ENCODE peak calls at places on chromosomes 3 and 15, in four cellular contexts. Y, M, Q and I are unnamed samples.

GRCh38 chr3:18652781-18653180 is 227.6 kb upstream of the SATB1 start:
- DNase-seq in Y (no peak), Q (no peak), M (no peak), I (no peak)

GRCh38 chr3:32419766-32420137 is 28.1 kb downstream of the CMTM7 start:
- DNase-seq in M (no peak), Y (no peak), Q (no peak), I (no peak)

GRCh38 chr3:13718000-13718399 is 161.9 kb downstream of the WNT7A start:
- DNase-seq in M (no peak), Q (no peak), Y (no peak), I (no peak)

GRCh38 chr3:71962561-71963240 is 177.8 kb upstream of the PROK2 start:
- DNase-seq in Y (no peak), M (no peak), Q (no peak), I (no peak)

GRCh38 chr3:150268426-150269321 is 139.4 kb upstream of the TSC22D2 start:
- DNase-seq in M (no peak), Q (peak; percentile 55), Y (no peak), I (peak; percentile 8)

GRCh38 chr15:75455424-75455981 is 4.0 kb upstream of the SIN3A start:
- DNase-seq in M (peak; percentile 91), Q (peak; percentile 69), Y (peak; percentile 24), I (peak; percentile 92)

GRCh38 chr3:194138098-194138474 is 2.1 kb downstream of the HES1 start:
- DNase-seq in M (no peak), Y (no peak), Q (no peak), I (peak; percentile 37)

GRCh38 chr3:116939091-116939490 is 229.5 kb downstream of the TUSC7 start:
- DNase-seq in Y (no peak), Q (no peak), M (no peak), I (no peak)

GRCh38 chr3:136818191-136818850 is 605 bp upstream of the SLC35G2 start:
- DNase-seq in Q (peak; percentile 77), Y (no peak), M (peak; percentile 58), I (peak; percentile 71)

GRCh38 chr3:23206371-23206770 is 3.2 kb downstream of the UBE2E2 start:
- DNase-seq in Y (no peak), Q (no peak), M (no peak), I (no peak)

GRCh38 chr3:186967686-186968085 is 37.4 kb downstream of the ST6GAL1 start:
- DNase-seq in Q (no peak), M (no peak), Y (no peak), I (no peak)

GRCh38 chr15:88657326-88658069 is 18.7 kb downstream of the ISG20 start:
- DNase-seq in Y (no peak), Q (no peak), M (peak; percentile 62), I (peak; percentile 62)

GRCh38 chr3:116199063-116199462 is 246.2 kb downstream of the LSAMP start:
- DNase-seq in Y (no peak), M (no peak), Q (no peak), I (no peak)

GRCh38 chr15:65092911-65093792 is 16.6 kb downstream of the KBTBD13 start:
- DNase-seq in Y (no peak), M (no peak), Q (no peak), I (no peak)

GRCh38 chr3:48708481-48708889 is 8.5 kb downstream of the IP6K2 start:
- DNase-seq in M (no peak), Y (no peak), Q (no peak), I (no peak)

GRCh38 chr15:101533371-101534140 is 44.0 kb upstream of the PCSK6 start:
- DNase-seq in Y (no peak), Q (no peak), M (no peak), I (no peak)

GRCh38 chr3:100988080-100988479 is 5.1 kb downstream of the ABI3BP start:
- DNase-seq in Q (no peak), M (no peak), Y (no peak), I (no peak)

GRCh38 chr15:99054025-99054387 is 46.4 kb upstream of the PGPEP1L start:
- DNase-seq in Q (no peak), M (no peak), Y (no peak), I (no peak)

GRCh38 chr15:42359990-42360389 is 689 bp downstream of the CAPN3 start:
- DNase-seq in Y (no peak), M (no peak), Q (no peak), I (no peak)

GRCh38 chr3:129829640-129830039 is 63.9 kb downstream of the TMCC1 start:
- DNase-seq in Q (peak; percentile 83), Y (no peak), M (peak; percentile 23), I (peak; percentile 87)

GRCh38 chr15:79329186-79329611 is 18.3 kb downstream of the TMED3 start:
- DNase-seq in Q (peak; percentile 37), M (peak; percentile 27), Y (no peak), I (peak; percentile 57)

GRCh38 chr3:185717121-185717520 is 107.7 kb downstream of the IGF2BP2 start:
- DNase-seq in Y (no peak), Q (no peak), M (no peak), I (no peak)

GRCh38 chr3:150968341-150968740 is 4.2 kb downstream of the CLRN1 start:
- DNase-seq in Q (no peak), M (no peak), Y (no peak), I (no peak)

GRCh38 chr3:20136231-20136630 is 49.8 kb downstream of the SGO1 start:
- DNase-seq in Q (no peak), M (no peak), Y (no peak), I (no peak)

GRCh38 chr3:106421928-106422327 is 553.1 kb upstream of the CBLB start:
- DNase-seq in Y (no peak), M (no peak), Q (no peak), I (no peak)

GRCh38 chr15:71802770-71803169 is 7.6 kb upstream of the NR2E3 start:
- DNase-seq in Q (no peak), M (peak; percentile 60), Y (no peak), I (no peak)

GRCh38 chr15:29670945-29671307 is 151.3 kb downstream of the TJP1 start:
- DNase-seq in Q (peak; percentile 69), M (no peak), Y (no peak), I (peak; percentile 99)

GRCh38 chr15:58222698-58223097 is 84.5 kb downstream of the AQP9 start:
- DNase-seq in Q (no peak), M (no peak), Y (no peak), I (no peak)

GRCh38 chr15:58221591-58222241 is 83.5 kb downstream of the AQP9 start:
- DNase-seq in Y (no peak), Q (peak; percentile 27), M (peak; percentile 75), I (peak; percentile 53)

GRCh38 chr15:58227706-58228543 is 89.7 kb downstream of the AQP9 start:
- DNase-seq in Q (peak; percentile 62), Y (peak; percentile 37), M (peak; percentile 66), I (peak; percentile 88)

GRCh38 chr15:58223432-58223831 is 85.3 kb downstream of the AQP9 start:
- DNase-seq in Q (no peak), M (no peak), Y (no peak), I (no peak)

GRCh38 chr15:58224068-58224467 is 85.9 kb downstream of the AQP9 start:
- DNase-seq in M (no peak), Q (no peak), Y (no peak), I (no peak)
- TF ChIP-seq POLR2AphosphoS2 in M (no peak), Q (no peak), Y (no peak), I (no peak)

GRCh38 chr15:38690221-38690620 is 125.6 kb upstream of the RASGRP1 start:
- DNase-seq in Y (no peak), M (no peak), Q (no peak), I (no peak)
- TF ChIP-seq POLR2AphosphoS2 in Y (no peak), M (no peak), Q (no peak), I (no peak)

GRCh38 chr3:124886168-124887051 is 755 bp downstream of the ITGB5 start:
- DNase-seq in Y (no peak), Q (peak; percentile 68), M (peak; percentile 46), I (peak; percentile 82)
- TF ChIP-seq POLR2AphosphoS2 in Y (no peak), Q (no peak), M (no peak), I (no peak)

GRCh38 chr3:132343018-132343612 is 25.9 kb downstream of the ACP3 start:
- DNase-seq in Y (no peak), M (peak; percentile 16), Q (peak; percentile 50), I (peak; percentile 8)
- TF ChIP-seq POLR2AphosphoS2 in Y (no peak), M (no peak), Q (no peak), I (no peak)